ENCODE peak calls at places on chromosome 12, in ten cellular contexts. One of them, this sample, is unnamed.

GRCh38 chr12:110109037-110109836 is 14.9 kb upstream of the IFT81 start:
- DNase-seq in endothelial cell of umbilical vein: peak; percentile 81
- DNase-seq in naive thymus-derived CD4-positive, alpha-beta T cell: no peak
- DNase-seq in uterus: peak; percentile 87
- DNase-seq in lung: peak; percentile 89
- DNase-seq in heart left ventricle: peak; percentile 88
- DNase-seq in CD4-positive, CD25-positive, alpha-beta regulatory T cell: no peak
- DNase-seq in AG04450: peak; percentile 97
- DNase-seq in lower lobe of right lung: peak; percentile 73
- DNase-seq in effector memory CD4-positive, alpha-beta T cell: no peak
- DNase-seq in this sample: peak; percentile 97

GRCh38 chr12:71452006-71452405 is 12.4 kb downstream of the LGR5 start:
- DNase-seq in endothelial cell of umbilical vein: no peak
- DNase-seq in heart left ventricle: no peak
- DNase-seq in AG04450: no peak
- DNase-seq in naive thymus-derived CD4-positive, alpha-beta T cell: no peak
- DNase-seq in CD4-positive, CD25-positive, alpha-beta regulatory T cell: no peak
- DNase-seq in uterus: no peak
- DNase-seq in effector memory CD4-positive, alpha-beta T cell: no peak
- DNase-seq in lung: no peak
- DNase-seq in lower lobe of right lung: no peak
- DNase-seq in this sample: no peak

GRCh38 chr12:25950329-25951115 is 8.0 kb upstream of the RASSF8 start:
- DNase-seq in CD4-positive, CD25-positive, alpha-beta regulatory T cell: no peak
- DNase-seq in effector memory CD4-positive, alpha-beta T cell: no peak
- DNase-seq in endothelial cell of umbilical vein: no peak
- DNase-seq in AG04450: no peak
- DNase-seq in lower lobe of right lung: no peak
- DNase-seq in naive thymus-derived CD4-positive, alpha-beta T cell: no peak
- DNase-seq in lung: no peak
- DNase-seq in heart left ventricle: no peak
- DNase-seq in uterus: no peak
- DNase-seq in this sample: no peak

GRCh38 chr12:12985817-12986408 is 14.2 kb downstream of the HEBP1 start:
- DNase-seq in heart left ventricle: no peak
- DNase-seq in AG04450: no peak
- DNase-seq in naive thymus-derived CD4-positive, alpha-beta T cell: no peak
- DNase-seq in uterus: no peak
- DNase-seq in endothelial cell of umbilical vein: peak; percentile 42
- DNase-seq in effector memory CD4-positive, alpha-beta T cell: no peak
- DNase-seq in lung: no peak
- DNase-seq in lower lobe of right lung: no peak
- DNase-seq in CD4-positive, CD25-positive, alpha-beta regulatory T cell: no peak
- DNase-seq in this sample: no peak

GRCh38 chr12:114911196-114911595 is 227.2 kb upstream of the TBX3 start:
- DNase-seq in AG04450: no peak
- DNase-seq in naive thymus-derived CD4-positive, alpha-beta T cell: no peak
- DNase-seq in endothelial cell of umbilical vein: no peak
- DNase-seq in uterus: no peak
- DNase-seq in effector memory CD4-positive, alpha-beta T cell: no peak
- DNase-seq in lower lobe of right lung: no peak
- DNase-seq in heart left ventricle: no peak
- DNase-seq in CD4-positive, CD25-positive, alpha-beta regulatory T cell: no peak
- DNase-seq in lung: no peak
- DNase-seq in this sample: no peak

GRCh38 chr12:89947437-89948265 is 239.0 kb upstream of the ATP2B1 start:
- DNase-seq in lung: no peak
- DNase-seq in CD4-positive, CD25-positive, alpha-beta regulatory T cell: no peak
- DNase-seq in endothelial cell of umbilical vein: peak; percentile 96
- DNase-seq in uterus: peak; percentile 39
- DNase-seq in effector memory CD4-positive, alpha-beta T cell: no peak
- DNase-seq in heart left ventricle: no peak
- DNase-seq in lower lobe of right lung: no peak
- DNase-seq in naive thymus-derived CD4-positive, alpha-beta T cell: no peak
- DNase-seq in AG04450: peak; percentile 78
- DNase-seq in this sample: no peak

GRCh38 chr12:60834806-60835205 is 1239.0 kb downstream of the SLC16A7 start:
- DNase-seq in naive thymus-derived CD4-positive, alpha-beta T cell: no peak
- DNase-seq in heart left ventricle: no peak
- DNase-seq in CD4-positive, CD25-positive, alpha-beta regulatory T cell: no peak
- DNase-seq in effector memory CD4-positive, alpha-beta T cell: no peak
- DNase-seq in uterus: no peak
- DNase-seq in lower lobe of right lung: no peak
- DNase-seq in AG04450: no peak
- DNase-seq in endothelial cell of umbilical vein: no peak
- DNase-seq in lung: no peak
- DNase-seq in this sample: no peak

GRCh38 chr12:54603173-54603814 is 14.8 kb upstream of the PPP1R1A start:
- DNase-seq in effector memory CD4-positive, alpha-beta T cell: peak; percentile 38
- DNase-seq in lung: peak; percentile 69
- DNase-seq in naive thymus-derived CD4-positive, alpha-beta T cell: peak; percentile 61
- DNase-seq in AG04450: peak; percentile 18
- DNase-seq in endothelial cell of umbilical vein: peak; percentile 67
- DNase-seq in uterus: peak; percentile 42
- DNase-seq in lower lobe of right lung: peak; percentile 63
- DNase-seq in CD4-positive, CD25-positive, alpha-beta regulatory T cell: peak; percentile 38
- DNase-seq in heart left ventricle: peak; percentile 40
- DNase-seq in this sample: peak; percentile 45

GRCh38 chr12:80053048-80053790 is 46.1 kb upstream of the OTOGL start:
- DNase-seq in lung: peak; percentile 29
- DNase-seq in heart left ventricle: peak; percentile 74
- DNase-seq in endothelial cell of umbilical vein: peak; percentile 75
- DNase-seq in naive thymus-derived CD4-positive, alpha-beta T cell: no peak
- DNase-seq in effector memory CD4-positive, alpha-beta T cell: no peak
- DNase-seq in uterus: peak; percentile 81
- DNase-seq in lower lobe of right lung: peak; percentile 44
- DNase-seq in AG04450: peak; percentile 81
- DNase-seq in CD4-positive, CD25-positive, alpha-beta regulatory T cell: no peak
- DNase-seq in this sample: peak; percentile 25

GRCh38 chr12:111174283-111175108 is 194.4 kb downstream of the PHETA1 start:
- DNase-seq in lower lobe of right lung: no peak
- DNase-seq in CD4-positive, CD25-positive, alpha-beta regulatory T cell: no peak
- DNase-seq in uterus: no peak
- DNase-seq in AG04450: no peak
- DNase-seq in naive thymus-derived CD4-positive, alpha-beta T cell: no peak
- DNase-seq in lung: no peak
- DNase-seq in heart left ventricle: no peak
- DNase-seq in endothelial cell of umbilical vein: no peak
- DNase-seq in effector memory CD4-positive, alpha-beta T cell: no peak
- DNase-seq in this sample: no peak

GRCh38 chr12:48074266-48074665 is 31.6 kb downstream of the SENP1 start:
- DNase-seq in effector memory CD4-positive, alpha-beta T cell: no peak
- DNase-seq in lung: no peak
- DNase-seq in uterus: no peak
- DNase-seq in AG04450: no peak
- DNase-seq in lower lobe of right lung: no peak
- DNase-seq in heart left ventricle: no peak
- DNase-seq in naive thymus-derived CD4-positive, alpha-beta T cell: no peak
- DNase-seq in endothelial cell of umbilical vein: no peak
- DNase-seq in CD4-positive, CD25-positive, alpha-beta regulatory T cell: no peak
- DNase-seq in this sample: no peak

GRCh38 chr12:66896797-66897196 is 217.9 kb upstream of the GRIP1 start:
- DNase-seq in heart left ventricle: no peak
- DNase-seq in effector memory CD4-positive, alpha-beta T cell: no peak
- DNase-seq in CD4-positive, CD25-positive, alpha-beta regulatory T cell: no peak
- DNase-seq in uterus: no peak
- DNase-seq in lower lobe of right lung: no peak
- DNase-seq in naive thymus-derived CD4-positive, alpha-beta T cell: no peak
- DNase-seq in AG04450: no peak
- DNase-seq in endothelial cell of umbilical vein: no peak
- DNase-seq in lung: no peak
- DNase-seq in this sample: no peak

GRCh38 chr12:125065021-125065752 is at the start of gene AACS:
- DNase-seq in heart left ventricle: peak; percentile 79
- DNase-seq in AG04450: peak; percentile 13
- DNase-seq in naive thymus-derived CD4-positive, alpha-beta T cell: peak; percentile 66
- DNase-seq in endothelial cell of umbilical vein: peak; percentile 75
- DNase-seq in lower lobe of right lung: peak; percentile 83
- DNase-seq in uterus: peak; percentile 75
- DNase-seq in effector memory CD4-positive, alpha-beta T cell: peak; percentile 66
- DNase-seq in CD4-positive, CD25-positive, alpha-beta regulatory T cell: peak; percentile 68
- DNase-seq in lung: peak; percentile 81
- DNase-seq in this sample: peak; percentile 52

GRCh38 chr12:5586201-5586600 is 154.3 kb downstream of the NTF3 start:
- DNase-seq in heart left ventricle: no peak
- DNase-seq in endothelial cell of umbilical vein: peak; percentile 92
- DNase-seq in uterus: no peak
- DNase-seq in naive thymus-derived CD4-positive, alpha-beta T cell: no peak
- DNase-seq in CD4-positive, CD25-positive, alpha-beta regulatory T cell: no peak
- DNase-seq in AG04450: no peak
- DNase-seq in lower lobe of right lung: no peak
- DNase-seq in effector memory CD4-positive, alpha-beta T cell: no peak
- DNase-seq in lung: no peak
- DNase-seq in this sample: no peak

DNA sequence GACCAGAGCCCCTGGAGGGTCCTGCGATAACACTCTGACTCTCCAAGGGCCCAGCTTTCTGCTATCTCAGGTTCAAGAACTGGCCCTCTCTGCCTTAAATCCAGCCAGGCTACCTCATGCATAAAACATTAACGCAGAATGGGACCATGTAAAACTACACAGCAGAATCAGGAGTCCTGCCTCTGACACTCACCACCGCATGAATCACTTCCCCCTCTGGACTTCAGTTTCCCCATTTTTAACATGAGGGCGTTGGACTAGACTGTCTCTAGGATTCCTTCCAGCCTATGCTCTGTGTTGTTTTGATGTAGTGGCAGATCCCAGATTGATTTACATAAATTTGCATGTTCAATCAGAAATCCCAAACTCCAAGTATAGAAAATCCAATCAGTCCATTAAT is 3.3 kb downstream of the NCKAP5L start:
- DNase-seq in AG04450: no peak
- DNase-seq in endothelial cell of umbilical vein: peak; percentile 33
- DNase-seq in effector memory CD4-positive, alpha-beta T cell: no peak
- DNase-seq in CD4-positive, CD25-positive, alpha-beta regulatory T cell: no peak
- DNase-seq in naive thymus-derived CD4-positive, alpha-beta T cell: no peak
- DNase-seq in heart left ventricle: no peak
- DNase-seq in lung: no peak
- DNase-seq in lower lobe of right lung: no peak
- DNase-seq in uterus: no peak
- DNase-seq in this sample: peak; percentile 41
- H3K4me3 ChIP-seq in AG04450: peak overlapping the region; percentile 31
- H3K4me3 ChIP-seq in endothelial cell of umbilical vein: no peak overlapping the region
- H3K4me3 ChIP-seq in effector memory CD4-positive, alpha-beta T cell: no peak overlapping the region
- H3K4me3 ChIP-seq in CD4-positive, CD25-positive, alpha-beta regulatory T cell: no peak overlapping the region
- H3K4me3 ChIP-seq in naive thymus-derived CD4-positive, alpha-beta T cell: no peak overlapping the region
- H3K4me3 ChIP-seq in heart left ventricle: no peak overlapping the region
- H3K4me3 ChIP-seq in lung: no peak overlapping the region
- H3K4me3 ChIP-seq in lower lobe of right lung: peak overlapping the region; percentile 22
- H3K4me3 ChIP-seq in uterus: no peak overlapping the region
- H3K4me3 ChIP-seq in this sample: no peak overlapping the region

DNA sequence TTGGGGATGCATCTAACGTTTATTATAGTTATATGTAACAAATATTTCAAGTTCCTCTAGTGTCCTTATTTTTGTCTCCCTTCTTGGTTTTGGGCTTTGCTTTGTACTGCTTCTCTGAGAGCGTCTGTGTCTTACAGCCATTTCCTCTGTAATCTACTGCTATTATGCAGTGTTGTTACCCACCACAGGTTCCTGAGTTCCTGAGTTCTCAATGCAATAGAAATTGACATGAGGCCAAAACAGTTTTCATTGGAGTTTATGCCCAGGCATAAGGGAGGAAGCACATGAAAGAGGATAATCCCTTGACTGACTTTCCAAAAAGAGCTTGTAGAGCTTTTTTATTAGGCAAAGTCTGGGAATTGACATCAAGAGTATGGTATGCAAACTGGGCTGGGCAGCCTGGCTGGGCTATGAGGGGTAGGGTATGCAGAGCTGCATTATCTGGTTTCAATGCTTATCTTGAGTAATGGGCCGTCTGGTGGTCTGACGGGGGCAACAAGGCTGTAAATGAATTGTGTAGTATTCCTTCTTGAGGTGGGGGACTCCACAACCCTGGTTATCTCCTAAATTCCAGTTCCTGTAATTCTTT is 722.5 kb upstream of the ATXN7L3B start:
- DNase-seq in lung: no peak
- DNase-seq in lower lobe of right lung: no peak
- DNase-seq in uterus: no peak
- DNase-seq in naive thymus-derived CD4-positive, alpha-beta T cell: no peak
- DNase-seq in endothelial cell of umbilical vein: no peak
- DNase-seq in heart left ventricle: no peak
- DNase-seq in effector memory CD4-positive, alpha-beta T cell: no peak
- DNase-seq in CD4-positive, CD25-positive, alpha-beta regulatory T cell: no peak
- DNase-seq in AG04450: no peak
- DNase-seq in this sample: no peak
- H3K9me3 ChIP-seq in lung: no peaks in the 10 kb centered on the region
- H3K9me3 ChIP-seq in lower lobe of right lung: no peaks in the 10 kb centered on the region
- H3K9me3 ChIP-seq in uterus: no peaks in the 10 kb centered on the region
- H3K9me3 ChIP-seq in naive thymus-derived CD4-positive, alpha-beta T cell: no peaks in the 10 kb centered on the region
- H3K9me3 ChIP-seq in endothelial cell of umbilical vein: no peaks in the 10 kb centered on the region
- H3K9me3 ChIP-seq in heart left ventricle: no peaks in the 10 kb centered on the region
- H3K9me3 ChIP-seq in effector memory CD4-positive, alpha-beta T cell: no peaks in the 10 kb centered on the region
- H3K9me3 ChIP-seq in CD4-positive, CD25-positive, alpha-beta regulatory T cell: peaks cover 2% of the 10 kb centered on the region
- H3K9me3 ChIP-seq in AG04450: peaks cover 10% of the 10 kb centered on the region
- H3K9me3 ChIP-seq in this sample: no peaks in the 10 kb centered on the region

DNA sequence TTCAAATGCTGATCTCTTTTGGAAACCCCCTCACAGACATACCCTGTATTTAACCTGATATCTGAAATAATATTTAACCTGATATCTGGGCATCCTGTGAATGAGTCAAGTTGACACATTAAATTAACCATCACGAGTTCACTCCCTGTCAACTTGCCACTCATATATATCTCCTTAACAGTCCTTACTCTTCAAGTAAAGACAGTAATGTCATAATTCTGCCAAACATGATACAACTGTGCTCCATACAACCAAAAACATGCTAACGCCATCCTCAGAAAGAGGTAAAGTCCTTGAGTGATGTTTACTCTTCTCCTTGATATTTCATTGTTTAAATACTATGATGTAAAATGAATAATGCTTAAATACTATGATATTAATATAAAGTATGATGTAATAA is 105.0 kb downstream of the PLCZ1 start:
- DNase-seq in endothelial cell of umbilical vein: no peak
- DNase-seq in AG04450: no peak
- DNase-seq in lung: no peak
- DNase-seq in effector memory CD4-positive, alpha-beta T cell: no peak
- DNase-seq in naive thymus-derived CD4-positive, alpha-beta T cell: no peak
- DNase-seq in uterus: no peak
- DNase-seq in lower lobe of right lung: no peak
- DNase-seq in heart left ventricle: no peak
- DNase-seq in CD4-positive, CD25-positive, alpha-beta regulatory T cell: no peak
- DNase-seq in this sample: no peak
- H3K4me3 ChIP-seq in endothelial cell of umbilical vein: no peak overlapping the region
- H3K4me3 ChIP-seq in AG04450: no peak overlapping the region
- H3K4me3 ChIP-seq in lung: no peak overlapping the region
- H3K4me3 ChIP-seq in effector memory CD4-positive, alpha-beta T cell: no peak overlapping the region
- H3K4me3 ChIP-seq in naive thymus-derived CD4-positive, alpha-beta T cell: no peak overlapping the region
- H3K4me3 ChIP-seq in uterus: no peak overlapping the region
- H3K4me3 ChIP-seq in lower lobe of right lung: no peak overlapping the region
- H3K4me3 ChIP-seq in heart left ventricle: no peak overlapping the region
- H3K4me3 ChIP-seq in CD4-positive, CD25-positive, alpha-beta regulatory T cell: no peak overlapping the region
- H3K4me3 ChIP-seq in this sample: no peak overlapping the region

DNA sequence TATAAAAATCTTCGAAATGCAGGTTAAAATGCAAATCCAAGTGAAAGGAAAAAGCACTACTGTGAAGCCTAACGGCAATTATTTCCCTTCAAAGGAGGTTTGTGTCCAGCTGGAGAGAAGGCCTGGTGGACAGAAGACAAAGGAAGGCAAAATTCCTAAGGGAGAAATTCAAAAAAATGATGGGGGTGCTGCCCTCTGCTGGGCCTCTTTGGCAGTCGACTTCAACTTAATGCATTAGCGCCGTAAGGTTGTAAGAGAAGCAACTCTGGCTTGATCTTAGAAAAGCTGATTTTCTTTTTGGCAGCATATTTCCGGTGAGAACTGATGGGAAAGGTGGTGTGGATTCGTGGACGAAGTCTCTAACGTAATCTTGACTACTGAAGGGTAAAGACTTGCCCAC is 34.3 kb upstream of the CHFR start:
- DNase-seq in lung: no peak
- DNase-seq in effector memory CD4-positive, alpha-beta T cell: no peak
- DNase-seq in heart left ventricle: no peak
- DNase-seq in naive thymus-derived CD4-positive, alpha-beta T cell: no peak
- DNase-seq in uterus: no peak
- DNase-seq in CD4-positive, CD25-positive, alpha-beta regulatory T cell: no peak
- DNase-seq in endothelial cell of umbilical vein: no peak
- DNase-seq in lower lobe of right lung: no peak
- DNase-seq in AG04450: no peak
- DNase-seq in this sample: no peak
- H3K9me3 ChIP-seq in lung: peaks cover 55% of the 10 kb centered on the region
- H3K9me3 ChIP-seq in effector memory CD4-positive, alpha-beta T cell: peaks cover 72% of the 10 kb centered on the region
- H3K9me3 ChIP-seq in heart left ventricle: peaks cover 100% of the 10 kb centered on the region
- H3K9me3 ChIP-seq in naive thymus-derived CD4-positive, alpha-beta T cell: peaks cover 23% of the 10 kb centered on the region
- H3K9me3 ChIP-seq in uterus: no peaks in the 10 kb centered on the region
- H3K9me3 ChIP-seq in CD4-positive, CD25-positive, alpha-beta regulatory T cell: peaks cover 72% of the 10 kb centered on the region
- H3K9me3 ChIP-seq in endothelial cell of umbilical vein: peaks cover 23% of the 10 kb centered on the region
- H3K9me3 ChIP-seq in lower lobe of right lung: peaks cover 100% of the 10 kb centered on the region
- H3K9me3 ChIP-seq in AG04450: peaks cover 80% of the 10 kb centered on the region
- H3K9me3 ChIP-seq in this sample: peaks cover 46% of the 10 kb centered on the region

This sample was measured in gastrocnemius medialis.